ENCODE peak calls at places on chromosomes 3 and 15, in five cellular contexts. V is epithelial cell of proximal tubule; N is AG04450; G is CD8-positive, alpha-beta T cell; U is foreskin keratinocyte. L is an unnamed sample.

GRCh38 chr3:110598847-110599490 is 472.6 kb upstream of the NECTIN3 start:
- DNase-seq in G (no peak), V (no peak), N (no peak), U (no peak), L (no peak)

GRCh38 chr3:136336329-136337100 is 86.4 kb downstream of the PCCB start:
- DNase-seq in U (no peak), V (no peak), G (no peak), N (no peak), L (no peak)

GRCh38 chr15:96285306-96285705 is 45.2 kb upstream of the NR2F2 start:
- DNase-seq in V (no peak), U (no peak), N (peak; percentile 97), G (no peak), L (no peak)

GRCh38 chr3:98573231-98573728 is 20.1 kb downstream of the CPOX start:
- DNase-seq in N (no peak), G (no peak), V (no peak), U (no peak), L (peak; percentile 47)

GRCh38 chr3:10248984-10249748 is 907 bp downstream of the TATDN2 start:
- DNase-seq in V (no peak), N (no peak), G (peak; percentile 28), U (no peak), L (no peak)

GRCh38 chr15:65037279-65037678 is 7.8 kb upstream of the MTFMT start:
- DNase-seq in U (no peak), V (no peak), G (no peak), N (no peak), L (no peak)

GRCh38 chr3:148727242-148727641 is 29.5 kb downstream of the AGTR1 start:
- DNase-seq in U (no peak), V (no peak), N (no peak), G (no peak), L (peak; percentile 4)

GRCh38 chr15:77983091-77983707 is 94.3 kb downstream of the TBC1D2B start:
- DNase-seq in V (no peak), U (no peak), N (no peak), G (no peak), L (no peak)

GRCh38 chr3:15102256-15102655 is 3.3 kb upstream of the RBSN start:
- DNase-seq in U (no peak), V (no peak), G (no peak), N (no peak), L (no peak)

GRCh38 chr15:68281008-68281407 is 3.5 kb downstream of the FEM1B start:
- DNase-seq in U (no peak), V (no peak), G (no peak), N (no peak), L (no peak)

GRCh38 chr3:185656321-185656840 is 70.3 kb downstream of the SENP2 start:
- DNase-seq in G (no peak), U (peak; percentile 95), N (peak; percentile 97), V (peak; percentile 77), L (peak; percentile 92)

GRCh38 chr15:67545864-67546263 is 3.4 kb downstream of the MAP2K5 start:
- DNase-seq in N (no peak), G (no peak), V (no peak), U (no peak), L (no peak)

GRCh38 chr3:195888311-195888761 is 20.0 kb downstream of the TNK2 start:
- DNase-seq in N (no peak), V (no peak), G (no peak), U (no peak), L (no peak)

GRCh38 chr15:100707229-100707628 is 104.8 kb downstream of the ASB7 start:
- DNase-seq in U (no peak), G (no peak), N (no peak), V (no peak), L (no peak)

GRCh38 chr15:78831229-78832207 is 20.3 kb upstream of the ADAMTS7 start:
- DNase-seq in V (no peak), G (no peak), U (no peak), N (no peak), L (no peak)

GRCh38 chr3:193129607-193130006 is 111.4 kb upstream of the PLAAT1 start:
- DNase-seq in G (no peak), N (no peak), U (no peak), V (no peak), L (no peak)

GRCh38 chr3:61903931-61904657 is 342.7 kb downstream of the PTPRG start:
- DNase-seq in V (no peak), U (peak; percentile 43), N (no peak), G (no peak), L (peak; percentile 59)

GRCh38 chr3:169542347-169542751 is 121.2 kb downstream of the MECOM start:
- DNase-seq in V (no peak), G (no peak), U (no peak), N (no peak), L (no peak)

GRCh38 chr3:190338717-190339116 is 16.5 kb upstream of the CLDN1 start:
- DNase-seq in U (peak; percentile 89), G (no peak), N (no peak), V (peak; percentile 76), L (peak; percentile 98)

GRCh38 chr15:77904436-77904821 is 173.1 kb downstream of the TBC1D2B start:
- DNase-seq in U (no peak), G (no peak), V (no peak), N (no peak), L (no peak)

DNA sequence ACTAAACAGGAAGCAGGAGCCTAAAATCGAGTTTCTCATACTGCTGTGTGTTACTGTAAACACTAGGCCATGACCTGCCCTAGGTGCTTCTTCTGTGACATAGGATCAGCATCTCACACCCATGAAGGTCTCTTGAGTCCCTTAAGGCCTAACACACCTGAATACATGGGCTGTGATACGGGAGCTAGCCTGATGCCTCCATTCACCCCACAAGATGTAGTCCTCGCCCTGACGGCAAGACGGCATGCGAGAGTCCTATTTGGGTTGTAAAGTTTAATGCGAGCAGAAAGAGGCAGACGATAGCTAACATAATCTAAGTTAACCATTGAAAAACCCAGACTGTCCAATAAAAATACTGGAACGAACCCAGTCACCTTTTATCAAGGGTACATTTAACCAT is 241.1 kb upstream of the ICE2 start:
- DNase-seq in V (no peak), N (no peak), U (no peak), G (no peak), L (no peak)
- TF ChIP-seq CTCF in V (no peak), N (no peak), U (no peak), G (no peak), L (no peak)

DNA sequence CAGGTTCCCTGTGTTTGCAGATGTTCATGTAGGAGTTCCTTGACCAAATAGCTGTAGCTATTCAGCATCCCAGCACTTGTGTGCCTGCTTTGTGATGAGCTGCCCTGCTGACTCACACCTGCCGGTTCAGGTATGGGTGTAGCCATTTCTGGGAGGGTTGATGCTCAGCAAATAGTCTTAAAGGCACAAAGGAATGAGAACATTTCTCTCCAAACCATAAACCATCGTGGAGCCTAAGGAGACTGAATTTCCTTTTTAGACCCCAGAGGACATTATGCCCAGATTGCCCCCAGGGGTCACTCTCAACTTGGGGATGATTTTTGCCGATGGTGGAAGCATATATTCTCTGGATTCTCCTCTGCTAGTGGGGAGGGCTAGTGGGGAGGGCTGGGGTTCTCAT is 80.6 kb downstream of the ADAMTSL3 start:
- DNase-seq in G (no peak), V (no peak), U (peak; percentile 49), N (no peak), L (peak; percentile 77)
- TF ChIP-seq CTCF in G (no peak), V (peak; percentile 29), U (peak; percentile 32), N (peak; percentile 56), L (no peak)

GRCh38 chr3:8895829-8896228 is 67.4 kb downstream of the RAD18 start:
- DNase-seq in V (no peak), U (no peak), G (no peak), N (no peak), L (no peak)

GRCh38 chr3:8903191-8903590 is 60.1 kb downstream of the RAD18 start:
- DNase-seq in U (no peak), N (no peak), V (no peak), G (no peak), L (no peak)

GRCh38 chr3:8900065-8900464 is 63.2 kb downstream of the RAD18 start:
- DNase-seq in G (no peak), V (no peak), N (peak; percentile 29), U (no peak), L (peak; percentile 4)
- TF ChIP-seq CTCF in G (no peak), V (no peak), N (peak; percentile 22), U (peak; percentile 26), L (no peak)

GRCh38 chr15:89171136-89172072 is 50.0 kb downstream of the RLBP1 start:
- DNase-seq in G (peak; percentile 6), N (no peak), V (no peak), U (no peak), L (peak; percentile 44)
- TF ChIP-seq CTCF in G (peak; percentile 64), N (peak; percentile 72), V (peak; percentile 93), U (peak; percentile 80), L (peak; percentile 79)

GRCh38 chr3:17195856-17196604 is 311.3 kb downstream of the PLCL2 start:
- DNase-seq in G (no peak), V (no peak), N (no peak), U (no peak), L (peak; percentile 7)
- TF ChIP-seq CTCF in G (no peak), V (peak; percentile 15), N (peak; percentile 22), U (no peak), L (no peak)

GRCh38 chr15:66504563-66505429 is at the start of the genes RPL4 and ZWILCH:
- DNase-seq in U (peak; percentile 89), G (peak; percentile 69), V (peak; percentile 83), N (peak; percentile 74), L (peak; percentile 69)
- TF ChIP-seq CTCF in U (no peak), G (no peak), V (no peak), N (no peak), L (no peak)

GRCh38 chr3:172717493-172718088 is 6.7 kb upstream of the NCEH1 start:
- DNase-seq in V (no peak), N (no peak), U (no peak), G (no peak), L (peak; percentile 23)
- TF ChIP-seq CTCF in V (peak; percentile 42), N (peak; percentile 35), U (peak; percentile 56), G (no peak), L (no peak)

GRCh38 chr3:59968510-59968909 is 918.7 kb upstream of the CFAP20DC start:
- DNase-seq in V (no peak), N (no peak), G (no peak), U (no peak), L (no peak)
- TF ChIP-seq CTCF in V (peak; percentile 13), N (no peak), G (no peak), U (no peak), L (no peak)

DNA sequence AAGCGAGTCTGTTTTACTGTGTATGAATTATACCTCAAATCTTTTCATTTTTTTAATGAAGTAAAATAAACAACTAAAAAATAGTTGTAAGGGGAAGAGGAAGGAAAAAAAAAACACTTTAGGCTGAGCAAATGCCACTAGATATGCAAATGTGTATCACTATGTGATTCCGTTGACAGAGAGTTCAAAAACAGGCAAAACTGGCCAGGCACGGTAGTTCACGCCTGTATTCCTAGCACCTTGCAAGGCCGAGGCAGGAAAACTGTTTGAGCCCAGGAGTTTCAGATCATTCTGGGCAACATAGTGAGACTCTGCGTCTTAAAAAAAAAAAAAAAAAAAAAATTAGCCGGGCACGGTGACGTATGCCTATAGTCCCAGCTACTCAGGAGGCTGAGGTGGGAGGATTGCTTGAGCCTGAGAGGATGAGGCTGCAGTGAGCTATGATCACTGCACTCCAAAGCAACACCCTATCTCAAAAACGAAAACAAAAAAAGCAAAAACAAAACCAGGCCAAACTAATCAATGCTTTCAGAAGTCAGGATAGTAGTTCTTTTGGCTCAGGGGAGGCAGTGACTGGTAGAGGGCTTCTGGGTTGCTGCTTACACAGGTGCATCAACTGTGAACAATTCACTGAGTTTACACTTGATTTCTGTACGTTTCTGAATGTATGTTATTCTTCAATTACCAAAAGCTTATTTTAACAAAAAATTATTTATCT is 7.4 kb downstream of the PRC1 start:
- DNase-seq in U (no peak), N (no peak), G (no peak), V (no peak), L (no peak)
- TF ChIP-seq CTCF in U (no peak), N (no peak), G (no peak), V (no peak), L (no peak)

GRCh38 chr3:100761211-100761921 is 52.1 kb downstream of the TFG start:
- DNase-seq in N (no peak), V (no peak), U (no peak), G (no peak), L (peak; percentile 10)
- TF ChIP-seq CTCF in N (peak; percentile 9), V (peak; percentile 47), U (peak; percentile 50), G (no peak), L (peak; percentile 32)